ENCODE peak calls at places on chromosomes 3 and 15, in eight cellular contexts. R is foreskin fibroblast; A is stimulated activated CD8-positive, alpha-beta memory T cell treated with anti-CD3 and anti-CD28 coated beads, Interleukin-2, amount 100 ng/mL, for 48 hours; J is fibroblast of lung; T is lower leg skin; B is brain pericyte; Z is ELF-1; Y is D721Med. O is an unnamed sample.

GRCh38 chr15:69748131-69748530 is 295.5 kb downstream of the RPLP1 start:
- DNase-seq in Y (no peak), B (no peak), Z (no peak), T (no peak), R (no peak), J (no peak), A (no peak), O (no peak)

GRCh38 chr3:152474585-152474984 is 205.9 kb downstream of the MBNL1 start:
- DNase-seq in B (peak; percentile 40), R (peak; percentile 75), J (peak; percentile 59), Y (no peak), A (no peak), T (no peak), Z (peak; percentile 8), O (no peak)

GRCh38 chr3:128232421-128233180 is 79.3 kb downstream of the EEFSEC start:
- DNase-seq in Y (no peak), B (no peak), Z (no peak), T (peak; percentile 70), R (no peak), J (no peak), A (no peak), O (no peak)

GRCh38 chr15:64017591-64018163 is 28.6 kb downstream of the DAPK2 start:
- DNase-seq in T (no peak), B (no peak), A (no peak), Y (no peak), J (peak; percentile 68), R (no peak), Z (no peak), O (no peak)

GRCh38 chr3:186220886-186221285 is 112.0 kb upstream of the ETV5 start:
- DNase-seq in J (no peak), A (no peak), T (no peak), B (no peak), R (no peak), Y (no peak), Z (peak; percentile 20), O (no peak)

GRCh38 chr3:134354612-134355275 is 19.5 kb downstream of the AMOTL2 start:
- DNase-seq in B (no peak), Y (peak; percentile 8), R (no peak), A (no peak), Z (peak; percentile 47), T (no peak), J (no peak), O (no peak)

GRCh38 chr3:136105044-136105443 is 91.1 kb downstream of the MSL2 start:
- DNase-seq in T (no peak), Z (no peak), A (no peak), B (no peak), Y (no peak), R (no peak), J (no peak), O (no peak)

GRCh38 chr3:166205158-166205557 is 367.9 kb upstream of the BCHE start:
- DNase-seq in T (no peak), R (no peak), A (no peak), Z (no peak), J (no peak), Y (no peak), B (no peak), O (no peak)

GRCh38 chr3:126357299-126358037 is at the start of gene KLF15:
- DNase-seq in Y (peak; percentile 87), A (peak; percentile 77), Z (peak; percentile 79), J (peak; percentile 69), R (peak; percentile 83), T (peak; percentile 98), B (peak; percentile 17), O (peak; percentile 81)